ENCODE peak calls at places on chromosome 12, in seven cellular contexts. F is posterior cingulate gyrus; B is iris pigment epithelial cell; V is H54; D is GM18507; P is CD4-positive, CD25-positive, alpha-beta regulatory T cell; K is right cardiac atrium. C is an unnamed sample.

GRCh38 chr12:87120440-87120839 is 864.2 kb upstream of the MGAT4C start:
- DNase-seq in V (no peak), D (no peak), K (no peak), B (peak; percentile 51), F (no peak), P (no peak), C (no peak)

GRCh38 chr12:43306066-43306465 is 245.9 kb downstream of the ADAMTS20 start:
- DNase-seq in B (peak; percentile 99), F (no peak), K (no peak), D (no peak), P (no peak), V (peak; percentile 28), C (no peak)

GRCh38 chr12:56593909-56594621 is 36.1 kb downstream of the BAZ2A start:
- DNase-seq in D (peak; percentile 35), B (peak; percentile 82), K (peak; percentile 37), V (peak; percentile 73), F (peak; percentile 41), P (peak; percentile 56), C (peak; percentile 72)

GRCh38 chr12:128969480-128970055 is 116.3 kb downstream of the GLT1D1 start:
- DNase-seq in D (peak; percentile 23), F (peak; percentile 41), P (no peak), B (no peak), V (peak; percentile 29), K (no peak), C (peak; percentile 76)

GRCh38 chr12:116249938-116250337 is 27.6 kb downstream of the MED13L start:
- DNase-seq in D (no peak), V (no peak), B (no peak), P (no peak), K (no peak), F (no peak), C (no peak)

GRCh38 chr12:57092529-57092862 is 3.6 kb downstream of the NAB2 start:
- DNase-seq in D (no peak), B (no peak), F (no peak), K (no peak), V (no peak), P (no peak), C (peak; percentile 2)

GRCh38 chr12:47121146-47121545 is 41.4 kb upstream of the AMIGO2 start:
- DNase-seq in P (no peak), D (no peak), B (peak; percentile 35), K (no peak), F (no peak), V (peak; percentile 7), C (no peak)

GRCh38 chr12:124684971-124685688 is 117.7 kb upstream of the NCOR2 start:
- DNase-seq in B (peak; percentile 70), D (no peak), F (no peak), V (peak; percentile 59), P (no peak), K (peak; percentile 50), C (no peak)

GRCh38 chr12:6788972-6789905 is at the start of gene CD4:
- DNase-seq in V (no peak), D (no peak), K (peak; percentile 76), B (no peak), F (no peak), P (peak; percentile 68), C (no peak)

GRCh38 chr12:96876966-96877365 is 30.1 kb upstream of the NEDD1 start:
- DNase-seq in F (no peak), B (no peak), P (no peak), K (no peak), V (peak; percentile 12), D (no peak), C (no peak)

GRCh38 chr12:94150483-94151225 is 2.3 kb downstream of the PLXNC1 start:
- DNase-seq in K (no peak), B (no peak), F (peak; percentile 24), V (no peak), P (peak; percentile 24), D (no peak), C (peak; percentile 62)

GRCh38 chr12:50572275-50572674 is 67.5 kb downstream of the DIP2B start:
- DNase-seq in K (no peak), B (peak; percentile 96), V (no peak), D (no peak), P (no peak), F (no peak), C (no peak)

GRCh38 chr12:122355702-122356101 is 66.8 kb downstream of the CLIP1 start:
- DNase-seq in B (no peak), D (no peak), K (no peak), V (no peak), F (no peak), P (no peak), C (no peak)

GRCh38 chr12:54162741-54163140 is 26.0 kb downstream of the SMUG1 start:
- DNase-seq in D (no peak), P (no peak), K (no peak), V (no peak), B (no peak), F (no peak), C (no peak)

GRCh38 chr12:116257213-116257612 is 20.3 kb downstream of the MED13L start:
- DNase-seq in V (no peak), B (no peak), P (no peak), D (no peak), F (no peak), K (no peak), C (no peak)

GRCh38 chr12:96375841-96376249 is 24.4 kb downstream of the CDK17 start:
- DNase-seq in D (no peak), P (no peak), K (no peak), B (no peak), F (no peak), V (no peak), C (no peak)

GRCh38 chr12:59689776-59690175 is 93.9 kb downstream of the SLC16A7 start:
- DNase-seq in K (no peak), P (no peak), D (no peak), F (no peak), B (no peak), V (no peak), C (no peak)

GRCh38 chr12:113222730-113223531 is 1.7 kb downstream of the TPCN1 start:
- DNase-seq in B (peak; percentile 87), P (peak; percentile 33), D (no peak), F (no peak), V (peak; percentile 67), K (peak; percentile 73), C (no peak)

GRCh38 chr12:131536337-131536736 is 174.6 kb upstream of the SFSWAP start:
- DNase-seq in F (no peak), V (no peak), B (no peak), P (peak; percentile 26), D (no peak), K (no peak), C (no peak)

GRCh38 chr12:49959570-49960473 is 1.9 kb upstream of the AQP5 start:
- DNase-seq in B (no peak), K (no peak), V (peak; percentile 100), P (no peak), D (no peak), F (no peak), C (no peak)

GRCh38 chr12:90112668-90113067 is 404.0 kb upstream of the ATP2B1 start:
- DNase-seq in V (no peak), P (no peak), D (no peak), B (no peak), F (no peak), K (no peak), C (no peak)

GRCh38 chr12:6539276-6540134 is 5.2 kb downstream of the GAPDH start:
- DNase-seq in B (no peak), P (no peak), V (no peak), F (no peak), K (peak; percentile 41), D (no peak), C (no peak)

GRCh38 chr12:57046947-57047890 is 2.7 kb downstream of the MYO1A start:
- DNase-seq in B (no peak), P (peak; percentile 17), V (no peak), D (no peak), F (no peak), K (no peak), C (no peak)

GRCh38 chr12:49609875-49610154 is 4.4 kb upstream of the FAM186B start:
- DNase-seq in D (no peak), V (no peak), F (no peak), P (no peak), B (peak; percentile 28), K (no peak), C (no peak)

GRCh38 chr12:132638541-132639408 is 20.2 kb downstream of the P2RX2 start:
- DNase-seq in K (no peak), P (no peak), B (peak; percentile 86), F (no peak), V (no peak), D (no peak), C (peak; percentile 63)

GRCh38 chr12:106084048-106084671 is 54.6 kb downstream of the NUAK1 start:
- DNase-seq in F (no peak), V (peak; percentile 70), D (no peak), P (no peak), K (no peak), B (peak; percentile 92), C (no peak)

GRCh38 chr12:92538970-92539749 is 163.6 kb upstream of the PLEKHG7 start:
- DNase-seq in V (peak; percentile 22), P (no peak), F (no peak), B (peak; percentile 88), K (no peak), D (no peak), C (peak; percentile 44)

GRCh38 chr12:65171870-65172269 is 2.5 kb downstream of the LEMD3 start:
- DNase-seq in P (peak; percentile 37), K (no peak), V (no peak), B (no peak), F (no peak), D (no peak), C (no peak)

GRCh38 chr12:64178122-64178521 is 44.0 kb downstream of the KICS2 start:
- DNase-seq in B (peak; percentile 86), P (no peak), K (no peak), D (no peak), V (no peak), F (no peak), C (no peak)

GRCh38 chr12:41724216-41724615 is 420.5 kb downstream of the GXYLT1 start:
- DNase-seq in V (no peak), D (no peak), K (no peak), P (no peak), B (no peak), F (no peak), C (no peak)

GRCh38 chr12:7017870-7018349 is 366 bp downstream of the LPCAT3 start:
- DNase-seq in V (peak; percentile 44), P (no peak), B (no peak), D (no peak), K (no peak), F (no peak), C (no peak)

GRCh38 chr12:27703720-27704452 is 6.7 kb upstream of the MRPS35 start:
- DNase-seq in K (peak; percentile 45), B (peak; percentile 84), P (peak; percentile 66), D (peak; percentile 14), V (peak; percentile 36), F (peak; percentile 65), C (peak; percentile 56)

GRCh38 chr12:32705783-32706182 is 26.7 kb downstream of the DNM1L start:
- DNase-seq in F (no peak), D (no peak), B (no peak), P (no peak), K (no peak), V (no peak), C (no peak)

GRCh38 chr12:127170271-127171180 is 1096.4 kb upstream of the TMEM132C start:
- DNase-seq in D (no peak), B (peak; percentile 5), F (no peak), K (no peak), V (no peak), P (no peak), C (no peak)

GRCh38 chr12:131831021-131831571 is 2.9 kb downstream of the MMP17 start:
- DNase-seq in V (no peak), B (peak; percentile 20), D (no peak), F (no peak), K (no peak), P (no peak), C (no peak)

GRCh38 chr12:40691913-40692616 is at the start of gene CNTN1:
- DNase-seq in F (peak; percentile 68), K (peak; percentile 34), B (peak; percentile 16), V (no peak), D (peak; percentile 12), P (no peak), C (peak; percentile 84)

GRCh38 chr12:80861636-80862378 is 75.9 kb downstream of the LIN7A start:
- DNase-seq in F (no peak), B (peak; percentile 80), V (no peak), K (no peak), P (no peak), D (no peak), C (no peak)

GRCh38 chr12:46342562-46343033 is 30.0 kb downstream of the SLC38A2 start:
- DNase-seq in P (peak; percentile 47), D (no peak), K (peak; percentile 12), F (peak; percentile 41), V (no peak), B (peak; percentile 62), C (no peak)